ENCODE peak calls at places on chromosomes 7 and 10, in four cellular contexts. W, Z, X and J are unnamed samples.

GRCh38 chr7:3067193-3067592 is 23.5 kb upstream of the CARD11 start:
- DNase-seq in W (no peak), Z (no peak), X (no peak), J (no peak)

GRCh38 chr7:91082038-91082437 is 182.2 kb upstream of the FZD1 start:
- DNase-seq in W (no peak), Z (peak), X (no peak), J (no peak)

GRCh38 chr7:67902143-67902542 is 905.5 kb downstream of the TYW1 start:
- DNase-seq in W (no peak), Z (no peak), X (no peak), J (no peak)

GRCh38 chr7:116311816-116312471 is 101.6 kb downstream of the TES start:
- DNase-seq in W (no peak), Z (peak), X (no peak), J (no peak)

GRCh38 chr7:133530682-133531081 is 277.8 kb downstream of the EXOC4 start:
- DNase-seq in W (no peak), Z (peak), X (no peak), J (no peak)

GRCh38 chr10:116690356-116691078 is 51.8 kb downstream of the HSPA12A start:
- DNase-seq in W (peak), Z (peak), X (no peak), J (no peak)

GRCh38 chr10:112510384-112510783 is 63.4 kb downstream of the VTI1A start:
- DNase-seq in W (no peak), Z (no peak), X (no peak), J (no peak)

GRCh38 chr10:49484501-49485230 is 54.3 kb downstream of the ERCC6 start:
- DNase-seq in W (no peak), Z (peak), X (no peak), J (no peak)

GRCh38 chr7:124764071-124764846 is 1.3 kb downstream of the GPR37 start:
- DNase-seq in W (no peak), Z (peak), X (no peak), J (no peak)

GRCh38 chr10:79221110-79222051 is 125.9 kb upstream of the PPIF start:
- DNase-seq in W (peak), Z (peak), X (no peak), J (no peak)

GRCh38 chr10:83127942-83128575 is 1011.2 kb upstream of the GHITM start:
- DNase-seq in W (no peak), Z (no peak), X (no peak), J (no peak)

GRCh38 chr10:109633846-109634245 is 289.5 kb downstream of the XPNPEP1 start:
- DNase-seq in W (no peak), Z (no peak), X (no peak), J (peak)

GRCh38 chr7:12607134-12607533 is 36.6 kb downstream of the SCIN start:
- DNase-seq in W (no peak), Z (no peak), X (no peak), J (no peak)

GRCh38 chr7:12322287-12322902 is 81.3 kb downstream of the VWDE start:
- DNase-seq in W (peak), Z (peak), X (peak), J (peak)

GRCh38 chr10:43864622-43865021 is 215.9 kb upstream of the ZNF32 start:
- DNase-seq in W (no peak), Z (no peak), X (no peak), J (no peak)

GRCh38 chr10:101464518-101465085 is 110.6 kb downstream of the BTRC start:
- DNase-seq in W (no peak), Z (no peak), X (no peak), J (no peak)

GRCh38 chr7:73496626-73497025 is 25.5 kb downstream of the BAZ1B start:
- DNase-seq in W (no peak), Z (no peak), X (no peak), J (no peak)
- TF ChIP-seq POLR2A in W (no peak), Z (no peak), X (no peak), J (no peak)

GRCh38 chr10:104391150-104391968 is 37.7 kb downstream of the CFAP58 start:
- DNase-seq in W (peak), Z (peak), X (peak), J (peak)
- TF ChIP-seq CEBPB in W (no peak), Z (no peak), X (no peak), J (peak)

GRCh38 chr10:106930751-106931150 is 233.8 kb downstream of the SORCS1 start:
- DNase-seq in W (no peak), Z (no peak), X (no peak), J (no peak)

GRCh38 chr10:106929291-106929925 is 235.1 kb downstream of the SORCS1 start:
- DNase-seq in W (no peak), Z (no peak), X (no peak), J (no peak)

GRCh38 chr10:106920538-106920937 is 244.0 kb downstream of the SORCS1 start:
- DNase-seq in W (no peak), Z (no peak), X (no peak), J (no peak)

GRCh38 chr10:106919798-106920382 is 244.6 kb downstream of the SORCS1 start:
- DNase-seq in W (no peak), Z (no peak), X (no peak), J (no peak)

GRCh38 chr10:106925187-106925586 is 239.3 kb downstream of the SORCS1 start:
- DNase-seq in W (no peak), Z (no peak), X (no peak), J (no peak)
- TF ChIP-seq POLR2A in W (no peak), Z (no peak), X (no peak), J (no peak)

DNA sequence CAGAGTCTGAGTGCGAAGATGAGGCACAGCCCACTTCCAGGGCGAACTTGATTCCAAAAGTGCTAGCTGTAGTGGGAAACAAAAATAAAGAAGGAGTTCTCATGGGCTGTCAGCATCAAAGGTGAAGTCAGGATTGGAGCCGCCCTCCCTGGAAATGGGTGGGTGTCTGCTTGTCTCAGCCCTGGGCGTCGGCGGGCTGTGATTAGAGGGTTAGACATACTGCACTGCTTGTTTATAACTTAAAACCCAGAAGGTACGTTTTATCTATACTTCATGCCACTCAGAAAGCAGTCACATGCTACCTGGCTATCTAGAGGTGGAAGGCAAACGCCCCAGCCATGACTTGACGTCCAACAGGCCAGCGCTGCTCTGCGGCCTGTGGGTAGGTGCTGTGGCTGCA is 108.7 kb upstream of the NPS start:
- DNase-seq in W (no peak), Z (no peak), X (no peak), J (no peak)
- TF ChIP-seq CEBPB in W (no peak), Z (no peak), X (no peak), J (no peak)

GRCh38 chr7:56062382-56062781 is 1.7 kb upstream of the SUMF2 start:
- DNase-seq in W (peak), Z (peak), X (no peak), J (peak)

GRCh38 chr7:56063500-56063881 is 595 bp upstream of the SUMF2 start:
- DNase-seq in W (no peak), Z (no peak), X (no peak), J (no peak)

GRCh38 chr7:56063882-56064625 is at the start of gene SUMF2:
- DNase-seq in W (peak), Z (peak), X (peak), J (peak)
- TF ChIP-seq POLR2A in W (peak), Z (peak), X (peak), J (peak)

DNA sequence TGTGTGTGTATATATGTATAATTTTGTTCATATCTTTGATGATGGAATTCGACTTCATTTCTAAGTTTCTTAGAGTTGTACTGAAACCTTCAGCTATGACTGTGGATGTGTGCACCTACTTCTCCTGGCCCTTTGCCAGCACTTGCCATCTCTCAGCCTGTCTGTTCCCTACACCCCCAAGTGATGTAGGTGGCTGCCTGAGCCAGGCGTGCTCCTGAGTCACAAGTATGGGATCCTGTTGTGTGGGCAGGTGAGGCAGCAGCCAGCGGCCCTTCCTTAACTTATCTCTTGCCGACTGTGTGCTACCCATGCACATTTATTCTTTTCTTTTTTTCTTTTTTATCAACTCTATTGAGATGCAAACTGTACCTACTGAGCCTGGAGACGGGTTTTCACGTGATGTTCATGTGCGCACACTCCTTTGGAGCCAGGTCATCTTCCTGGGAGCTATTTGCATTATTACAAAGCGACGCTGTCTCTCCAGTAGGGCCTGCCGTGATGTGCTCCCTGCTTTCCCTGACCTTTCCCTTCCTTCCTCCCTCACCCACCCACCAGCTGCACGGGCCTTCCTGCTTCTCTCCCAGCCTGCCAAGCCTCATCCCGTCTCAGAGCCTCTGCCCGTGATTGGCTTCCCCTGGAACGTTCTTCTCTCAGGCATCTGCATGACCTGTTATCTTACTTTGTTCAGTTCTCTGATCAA is 31.3 kb upstream of the GALNT11 start:
- DNase-seq in W (no peak), Z (no peak), X (no peak), J (no peak)
- TF ChIP-seq CEBPB in W (no peak), Z (no peak), X (no peak), J (no peak)

DNA sequence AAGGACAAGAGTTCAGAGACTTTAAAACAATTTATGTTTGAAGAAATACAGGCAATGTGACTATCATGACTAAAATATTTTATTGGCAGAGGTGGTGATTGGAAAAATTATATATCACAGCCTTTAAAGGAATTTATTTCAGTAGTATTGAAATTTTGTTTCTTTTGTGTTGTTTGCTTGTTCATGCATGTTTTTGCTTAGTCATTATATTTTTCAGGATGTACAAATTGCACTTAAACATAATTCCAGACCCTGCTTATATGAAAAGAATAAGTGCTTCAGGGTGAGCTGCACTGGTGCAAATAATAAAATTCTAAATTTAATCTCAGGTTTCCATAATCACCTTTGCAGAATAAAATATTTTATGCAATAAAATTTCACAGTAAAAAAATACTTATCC is 283.3 kb downstream of the PPP1R3A start:
- DNase-seq in W (no peak), Z (no peak), X (no peak), J (no peak)
- TF ChIP-seq POLR2A in W (no peak), Z (no peak), X (no peak), J (no peak)

GRCh38 chr7:108178393-108178792 is 48.2 kb upstream of the LAMB4 start:
- DNase-seq in W (no peak), Z (no peak), X (no peak), J (no peak)

GRCh38 chr7:108181073-108181985 is 51.2 kb upstream of the LAMB4 start:
- DNase-seq in W (peak), Z (peak), X (peak), J (peak)
- TF ChIP-seq CEBPB in W (no peak), Z (no peak), X (no peak), J (no peak)

GRCh38 chr7:143393267-143394041 is 12.3 kb downstream of the ZYX start:
- DNase-seq in W (no peak), Z (peak), X (no peak), J (no peak)
- TF ChIP-seq POLR2A in W (peak), Z (no peak), X (no peak), J (no peak)

GRCh38 chr7:16079723-16080122 is 341.6 kb downstream of the CRPPA start:
- DNase-seq in W (no peak), Z (no peak), X (no peak), J (no peak)

GRCh38 chr7:16080131-16080530 is 341.2 kb downstream of the CRPPA start:
- DNase-seq in W (no peak), Z (no peak), X (no peak), J (no peak)

GRCh38 chr7:16083931-16084330 is 337.4 kb downstream of the CRPPA start:
- DNase-seq in W (no peak), Z (peak), X (peak), J (peak)

GRCh38 chr7:16078076-16078952 is 343.0 kb downstream of the CRPPA start:
- DNase-seq in W (peak), Z (peak), X (peak), J (peak)
- TF ChIP-seq CEBPB in W (no peak), Z (no peak), X (no peak), J (no peak)